ENCODE peak calls at places on chromosome 22, in four cellular contexts. P, A, J and Q are unnamed samples.

GRCh38 chr22:35219012-35219411 is 38.3 kb upstream of the HMGXB4 start:
- DNase-seq in A (no peak), P (peak), J (no peak), Q (no peak)

GRCh38 chr22:35594686-35595085 is 22.4 kb downstream of the MB start:
- DNase-seq in J (no peak), P (no peak), A (no peak), Q (no peak)

GRCh38 chr22:27985323-27986275 is 66.5 kb upstream of the PITPNB start:
- DNase-seq in P (no peak), J (peak), A (no peak), Q (peak)

GRCh38 chr22:37775785-37776638 is 31.7 kb upstream of the GCAT start:
- DNase-seq in J (no peak), A (no peak), P (no peak), Q (no peak)

GRCh38 chr22:48841881-48842582 is 985.6 kb downstream of the BRD1 start:
- DNase-seq in P (no peak), A (no peak), J (peak), Q (no peak)

GRCh38 chr22:50145741-50146439 is 24.6 kb upstream of the PANX2 start:
- DNase-seq in A (no peak), P (no peak), J (no peak), Q (peak)

GRCh38 chr22:35480143-35480542 is 60.5 kb upstream of the RASD2 start:
- DNase-seq in J (peak), A (peak), P (no peak), Q (no peak)

GRCh38 chr22:22692707-22693530 is 48.5 kb downstream of the GGTLC2 start:
- DNase-seq in J (peak), A (peak), P (peak), Q (no peak)

GRCh38 chr22:33867118-33867863 is 53.0 kb downstream of the LARGE1 start:
- DNase-seq in P (no peak), A (peak), J (no peak), Q (no peak)

GRCh38 chr22:41288245-41288946 is 2.4 kb upstream of the RANGAP1 start:
- DNase-seq in J (peak), A (peak), P (peak), Q (no peak)
- TF ChIP-seq EP300 in J (no peak), A (no peak), P (no peak), Q (no peak)

GRCh38 chr22:42412744-42413220 is 19.4 kb downstream of the NFAM1 start:
- DNase-seq in P (no peak), A (no peak), J (peak), Q (no peak)
- TF ChIP-seq EP300 in P (no peak), A (no peak), J (no peak), Q (no peak)

GRCh38 chr22:19122143-19122751 is at the start of gene DGCR2:
- DNase-seq in A (peak), J (peak), P (peak), Q (peak)
- TF ChIP-seq EP300 in A (no peak), J (no peak), P (no peak), Q (no peak)

DNA sequence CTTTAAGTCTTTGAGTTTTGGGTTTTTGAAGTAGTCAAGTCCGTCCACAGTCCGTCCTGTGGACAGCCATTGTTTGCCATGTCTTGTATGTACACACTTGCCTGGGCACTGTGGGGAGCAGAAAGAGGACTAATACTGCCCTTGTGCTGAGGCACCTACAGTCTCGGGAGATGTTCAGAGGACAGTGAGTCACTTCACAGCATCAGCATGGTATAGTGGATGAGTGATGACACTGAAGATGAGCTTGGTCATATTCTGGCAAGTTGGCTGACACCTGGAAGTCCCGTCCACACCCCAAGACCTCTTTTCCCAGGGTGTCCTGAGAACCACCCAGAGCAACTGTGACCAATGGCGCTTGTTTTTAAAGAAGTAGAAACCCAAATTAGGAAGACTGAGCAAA is 29.2 kb downstream of the NF2 start:
- DNase-seq in A (no peak), J (no peak), P (no peak), Q (no peak)
- TF ChIP-seq EP300 in A (no peak), J (no peak), P (no peak), Q (no peak)

DNA sequence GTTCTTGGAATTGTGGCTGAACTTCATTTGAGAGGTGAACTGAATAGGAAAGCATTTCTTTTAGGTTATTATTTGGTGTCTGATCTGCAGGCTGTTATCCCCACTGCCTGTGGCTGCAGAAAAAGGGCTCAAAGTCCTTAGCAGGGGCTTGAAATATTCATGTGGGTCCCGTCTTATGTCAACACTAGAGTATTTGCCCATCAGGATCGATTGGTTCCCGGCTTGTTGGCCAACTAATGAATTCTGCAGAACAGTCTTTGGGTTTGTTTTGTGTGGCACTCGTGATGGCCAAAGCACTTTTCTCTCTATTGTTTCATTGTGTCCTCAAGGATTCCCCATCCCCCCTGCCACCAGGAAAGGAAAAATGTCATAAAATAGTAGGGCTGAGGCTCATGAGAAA is 211.9 kb downstream of the MYO18B start:
- DNase-seq in A (no peak), P (no peak), J (no peak), Q (no peak)
- TF ChIP-seq EP300 in A (no peak), P (no peak), J (no peak), Q (no peak)

GRCh38 chr22:47143249-47143938 is 380.9 kb downstream of the TBC1D22A start:
- DNase-seq in P (no peak), A (peak), J (no peak), Q (no peak)
- TF ChIP-seq EP300 in P (no peak), A (no peak), J (no peak), Q (no peak)

GRCh38 chr22:44930711-44931035 is 79.1 kb downstream of the PHF21B start:
- DNase-seq in A (no peak), J (no peak), P (no peak), Q (no peak)

GRCh38 chr22:44929348-44930015 is 80.3 kb downstream of the PHF21B start:
- DNase-seq in A (no peak), J (no peak), P (no peak), Q (no peak)

GRCh38 chr22:44930016-44930710 is 79.6 kb downstream of the PHF21B start:
- DNase-seq in P (no peak), J (no peak), A (no peak), Q (no peak)

GRCh38 chr22:44928064-44928463 is 81.7 kb downstream of the PHF21B start:
- DNase-seq in A (no peak), J (peak), P (no peak), Q (no peak)

DNA sequence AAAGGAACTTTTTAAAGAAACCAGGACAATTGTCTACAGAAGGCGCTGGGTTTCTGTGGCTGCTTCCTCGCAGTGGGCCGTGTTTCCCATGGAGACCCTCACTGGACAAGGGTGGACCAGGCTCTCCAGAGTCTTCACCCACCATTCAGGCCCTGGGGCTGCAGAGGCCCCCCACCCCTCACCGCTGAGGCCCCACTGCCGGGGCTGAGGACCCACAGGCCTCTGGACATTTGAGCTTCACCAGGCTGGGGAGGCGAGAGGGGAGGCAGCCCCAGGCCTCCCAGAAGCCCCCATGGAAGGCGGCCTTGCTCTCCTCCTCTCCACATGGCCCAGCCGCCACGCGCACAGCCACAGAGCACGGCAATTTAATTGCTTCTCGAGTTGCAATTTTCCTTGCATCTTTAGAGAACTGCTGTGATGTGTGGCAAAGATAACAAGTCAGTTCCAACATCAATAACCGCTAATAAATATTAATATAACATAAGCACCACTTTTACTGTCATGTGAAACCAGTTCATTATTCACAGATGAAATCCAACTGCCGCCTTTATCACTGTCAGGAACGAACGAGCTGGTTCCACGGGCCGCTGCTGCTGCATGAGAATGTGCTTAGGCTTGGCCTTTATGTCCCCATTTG is 81.0 kb downstream of the PHF21B start:
- DNase-seq in A (no peak), P (no peak), J (peak), Q (no peak)
- TF ChIP-seq EP300 in A (no peak), P (no peak), J (no peak), Q (no peak)